ENCODE peak calls at places on chromosomes 11 and 22, in four cellular contexts. One of them, this sample, is unnamed.
A peak's percentile ranks its signal among the peaks of the same experiment; 100 is the strongest.

GRCh38 chr22:43356881-43357280 is 13.7 kb upstream of the SCUBE1 start:
- DNase-seq in stimulated activated CD8-positive, alpha-beta memory T cell treated with anti-CD3 and anti-CD28 coated beads, Interleukin-2, amount 100 ng/mL, for 1 hour: no peak
- DNase-seq in GM23248: no peak
- DNase-seq in hypothalamus: no peak
- DNase-seq in this sample: no peak

GRCh38 chr11:11010624-11011127 is 152.8 kb upstream of the ZBED5 start:
- DNase-seq in stimulated activated CD8-positive, alpha-beta memory T cell treated with anti-CD3 and anti-CD28 coated beads, Interleukin-2, amount 100 ng/mL, for 1 hour: no peak
- DNase-seq in GM23248: peak; percentile 55
- DNase-seq in hypothalamus: no peak
- DNase-seq in this sample: no peak

GRCh38 chr11:2489103-2489502 is 44.3 kb downstream of the KCNQ1 start:
- DNase-seq in stimulated activated CD8-positive, alpha-beta memory T cell treated with anti-CD3 and anti-CD28 coated beads, Interleukin-2, amount 100 ng/mL, for 1 hour: no peak
- DNase-seq in GM23248: no peak
- DNase-seq in hypothalamus: no peak
- DNase-seq in this sample: no peak

GRCh38 chr11:126482586-126483108 is 127.2 kb downstream of the ST3GAL4 start:
- DNase-seq in stimulated activated CD8-positive, alpha-beta memory T cell treated with anti-CD3 and anti-CD28 coated beads, Interleukin-2, amount 100 ng/mL, for 1 hour: no peak
- DNase-seq in GM23248: peak; percentile 36
- DNase-seq in hypothalamus: no peak
- DNase-seq in this sample: no peak

GRCh38 chr11:17386331-17387084 is 2.0 kb downstream of the KCNJ11 start:
- DNase-seq in stimulated activated CD8-positive, alpha-beta memory T cell treated with anti-CD3 and anti-CD28 coated beads, Interleukin-2, amount 100 ng/mL, for 1 hour: no peak
- DNase-seq in GM23248: peak; percentile 69
- DNase-seq in hypothalamus: no peak
- DNase-seq in this sample: no peak

GRCh38 chr22:35357883-35358621 is 22.8 kb upstream of the HMOX1 start:
- DNase-seq in stimulated activated CD8-positive, alpha-beta memory T cell treated with anti-CD3 and anti-CD28 coated beads, Interleukin-2, amount 100 ng/mL, for 1 hour: no peak
- DNase-seq in GM23248: peak; percentile 75
- DNase-seq in hypothalamus: no peak
- DNase-seq in this sample: no peak

GRCh38 chr11:57071829-57072228 is 83.1 kb downstream of the OR5AK2 start:
- DNase-seq in stimulated activated CD8-positive, alpha-beta memory T cell treated with anti-CD3 and anti-CD28 coated beads, Interleukin-2, amount 100 ng/mL, for 1 hour: no peak
- DNase-seq in GM23248: peak; percentile 78
- DNase-seq in hypothalamus: no peak
- DNase-seq in this sample: no peak

GRCh38 chr11:1744879-1745700 is 5.3 kb downstream of the IFITM10 start:
- DNase-seq in stimulated activated CD8-positive, alpha-beta memory T cell treated with anti-CD3 and anti-CD28 coated beads, Interleukin-2, amount 100 ng/mL, for 1 hour: no peak
- DNase-seq in GM23248: no peak
- DNase-seq in hypothalamus: no peak
- DNase-seq in this sample: no peak

GRCh38 chr11:83122766-83123165 is 34.2 kb upstream of the PCF11 start:
- DNase-seq in stimulated activated CD8-positive, alpha-beta memory T cell treated with anti-CD3 and anti-CD28 coated beads, Interleukin-2, amount 100 ng/mL, for 1 hour: no peak
- DNase-seq in GM23248: no peak
- DNase-seq in hypothalamus: no peak
- DNase-seq in this sample: no peak

GRCh38 chr11:123833095-123833494 is 26.9 kb upstream of the OR6M1 start:
- DNase-seq in stimulated activated CD8-positive, alpha-beta memory T cell treated with anti-CD3 and anti-CD28 coated beads, Interleukin-2, amount 100 ng/mL, for 1 hour: no peak
- DNase-seq in GM23248: no peak
- DNase-seq in hypothalamus: no peak
- DNase-seq in this sample: no peak

GRCh38 chr22:50445071-50445879 is 29.6 kb downstream of the SBF1 start:
- DNase-seq in stimulated activated CD8-positive, alpha-beta memory T cell treated with anti-CD3 and anti-CD28 coated beads, Interleukin-2, amount 100 ng/mL, for 1 hour: no peak
- DNase-seq in GM23248: no peak
- DNase-seq in hypothalamus: no peak
- DNase-seq in this sample: no peak

GRCh38 chr11:33904128-33904527 is 12.3 kb upstream of the LMO2 start:
- DNase-seq in stimulated activated CD8-positive, alpha-beta memory T cell treated with anti-CD3 and anti-CD28 coated beads, Interleukin-2, amount 100 ng/mL, for 1 hour: no peak
- DNase-seq in GM23248: no peak
- DNase-seq in hypothalamus: no peak
- DNase-seq in this sample: no peak

This sample was measured in GOT3.